ENCODE peak calls at places on chromosome 15, in seven cellular contexts. Y is IMR-90, Z is HCT116, N is PC-3, S is fibroblast of mammary gland, X is WERI-Rb-1, V is psoas muscle. A is an unnamed sample.

GRCh38 chr15:50627351-50628055 is 59.1 kb downstream of the TRPM7 start:
- DNase-seq in S (peak; percentile 15), X (no peak), Y (peak; percentile 50), V (no peak), Z (no peak), N (no peak), A (no peak)

GRCh38 chr15:89462198-89462912 is 34.0 kb downstream of the RHCG start:
- DNase-seq in Z (peak; percentile 13), V (no peak), Y (peak; percentile 23), N (no peak), X (no peak), S (peak; percentile 50), A (no peak)

GRCh38 chr15:32979710-32980109 is 214.8 kb downstream of the FMN1 start:
- DNase-seq in N (peak; percentile 92), S (peak; percentile 93), X (no peak), Z (no peak), Y (peak; percentile 98), V (no peak), A (no peak)

GRCh38 chr15:98873441-98874218 is 134.0 kb downstream of the PGPEP1L start:
- DNase-seq in V (no peak), N (peak; percentile 94), X (no peak), Y (peak; percentile 83), Z (peak; percentile 40), S (peak; percentile 84), A (no peak)

GRCh38 chr15:80559320-80559693 is 135.8 kb upstream of the ABHD17C start:
- DNase-seq in S (no peak), N (no peak), Z (no peak), Y (no peak), X (no peak), V (no peak), A (no peak)

GRCh38 chr15:55700876-55701275 is 42.1 kb downstream of the PRTG start:
- DNase-seq in X (no peak), Y (no peak), S (no peak), Z (no peak), V (no peak), N (no peak), A (peak; percentile 7)

GRCh38 chr15:78093242-78094020 is 1.1 kb downstream of the SH2D7 start:
- DNase-seq in Y (peak; percentile 95), S (peak; percentile 90), X (no peak), Z (no peak), V (no peak), N (no peak), A (no peak)

GRCh38 chr15:31476866-31477265 is 150.2 kb downstream of the KLF13 start:
- DNase-seq in V (no peak), X (no peak), Y (no peak), S (no peak), Z (no peak), N (no peak), A (no peak)

GRCh38 chr15:25022233-25022632 is 67.4 kb downstream of the SNRPN start:
- DNase-seq in N (peak; percentile 23), Y (peak; percentile 64), X (no peak), S (peak; percentile 31), V (no peak), Z (no peak), A (no peak)

GRCh38 chr15:93141373-93141790 is 52.4 kb upstream of the RGMA start:
- DNase-seq in Y (no peak), S (no peak), V (no peak), X (no peak), Z (no peak), N (no peak), A (no peak)

GRCh38 chr15:59157840-59158700 is 48.6 kb upstream of the LDHAL6B start:
- DNase-seq in N (no peak), Y (no peak), S (no peak), V (no peak), Z (no peak), X (no peak), A (no peak)

GRCh38 chr15:59159210-59159609 is 47.4 kb upstream of the LDHAL6B start:
- DNase-seq in X (no peak), Y (no peak), V (no peak), Z (no peak), S (no peak), N (no peak), A (no peak)

GRCh38 chr15:59157398-59157797 is 49.2 kb upstream of the LDHAL6B start:
- DNase-seq in S (no peak), N (no peak), X (no peak), V (no peak), Y (no peak), Z (no peak), A (no peak)

GRCh38 chr15:59158701-59159034 is 48.0 kb upstream of the LDHAL6B start:
- DNase-seq in X (no peak), Y (no peak), V (no peak), N (no peak), S (no peak), Z (no peak), A (no peak)

GRCh38 chr15:59160880-59161593 is 45.6 kb upstream of the LDHAL6B start:
- DNase-seq in N (peak; percentile 49), S (no peak), X (peak; percentile 68), V (no peak), Z (no peak), Y (peak; percentile 20), A (no peak)
- TF ChIP-seq CTCF in N (peak; percentile 69), S (peak; percentile 47), X (peak; percentile 89), V (peak; percentile 24), Z (peak; percentile 82), Y (peak; percentile 53), A (peak; percentile 13)

DNA sequence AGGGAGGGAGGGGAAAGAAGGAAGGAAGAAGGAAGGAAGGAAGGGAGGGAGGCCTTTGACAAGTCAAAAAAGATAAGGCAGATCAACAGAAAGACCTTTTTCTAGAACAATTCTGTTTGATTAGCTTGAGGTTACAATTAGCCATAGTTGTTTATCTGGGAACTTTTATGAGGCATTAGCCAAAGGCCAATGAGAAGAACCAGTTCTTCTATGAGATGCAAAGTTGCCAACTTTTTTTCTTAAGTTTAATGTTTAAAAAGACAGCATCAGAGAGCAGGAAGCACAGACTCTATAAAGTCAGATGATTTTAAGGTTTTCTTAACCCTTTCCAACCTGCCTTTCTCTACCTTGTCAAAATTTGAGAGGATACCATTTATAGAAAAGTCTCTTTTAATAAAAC is 301.3 kb upstream of the NR2F2 start:
- DNase-seq in S (no peak), N (no peak), V (no peak), X (no peak), Y (no peak), Z (no peak), A (no peak)
- H3K4me3 ChIP-seq in S (no peak overlapping the region), N (no peak overlapping the region), V (no peak overlapping the region), X (no peak overlapping the region), Y (no peak overlapping the region), Z (no peak overlapping the region), A (no peak overlapping the region)

GRCh38 chr15:91068436-91068835 is 31.6 kb upstream of the SV2B start:
- DNase-seq in Z (no peak), V (no peak), Y (no peak), S (no peak), X (no peak), N (no peak), A (no peak)

GRCh38 chr15:91067026-91067425 is 33.0 kb upstream of the SV2B start:
- DNase-seq in N (peak; percentile 14), Y (peak; percentile 10), X (no peak), S (peak; percentile 59), Z (no peak), V (no peak), A (no peak)

GRCh38 chr15:91072162-91072561 is 27.9 kb upstream of the SV2B start:
- DNase-seq in V (no peak), N (no peak), Z (no peak), Y (no peak), S (no peak), X (no peak), A (no peak)

GRCh38 chr15:91070872-91071271 is 29.2 kb upstream of the SV2B start:
- DNase-seq in Y (no peak), N (no peak), S (no peak), Z (no peak), V (no peak), X (no peak), A (no peak)

GRCh38 chr15:91068966-91069365 is 31.1 kb upstream of the SV2B start:
- DNase-seq in Z (no peak), Y (no peak), S (no peak), X (no peak), V (no peak), N (no peak), A (no peak)
- TF ChIP-seq CTCF in Z (peak; percentile 5), Y (no peak), S (peak; percentile 9), X (peak; percentile 43), V (no peak), N (peak; percentile 34), A (no peak)

DNA sequence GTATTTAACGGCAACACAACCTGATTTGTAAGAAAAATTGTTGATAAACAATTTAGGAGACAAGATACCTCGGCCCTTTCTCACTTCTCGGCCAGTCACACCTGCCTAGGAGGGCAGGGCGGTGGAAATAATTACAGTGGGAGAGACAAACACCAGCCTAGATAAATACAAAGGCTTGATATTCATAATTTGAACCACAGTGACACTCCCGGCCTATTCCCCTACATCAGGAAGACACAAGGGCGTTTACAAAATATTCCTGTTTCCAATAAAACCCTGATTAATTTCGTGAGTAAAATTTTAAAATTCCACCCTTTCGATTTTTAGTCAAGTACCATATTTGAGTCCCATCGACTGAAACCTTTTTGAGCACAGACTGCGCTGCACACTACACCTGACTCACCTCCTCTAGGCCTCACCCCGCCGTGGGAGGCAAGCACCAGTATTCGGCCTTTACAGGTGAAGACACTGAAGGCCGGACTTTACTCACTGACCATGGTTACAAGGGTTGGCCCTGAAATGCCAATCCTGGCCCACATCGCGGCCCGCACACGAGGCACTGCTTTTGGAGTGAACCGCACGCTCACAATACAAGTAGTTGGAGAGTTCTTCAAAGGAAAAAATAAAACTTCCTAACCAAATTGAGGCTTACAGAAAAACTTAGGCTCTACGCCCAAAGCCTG is 803 bp downstream of the ARPP19 start:
- DNase-seq in Y (peak; percentile 24), V (no peak), S (peak; percentile 35), Z (peak; percentile 8), N (peak; percentile 53), X (peak; percentile 17), A (no peak)
- H3K4me3 ChIP-seq in Y (peak overlapping the region; percentile 91), V (peak overlapping the region; percentile 88), S (peak overlapping the region; percentile 93), Z (peak overlapping the region; percentile 91), N (peak overlapping the region; percentile 90), X (peak overlapping the region; percentile 90), A (peak overlapping the region; percentile 94)